ENCODE peak calls at places on chromosome 13, in ten cellular contexts. Z, Q, S, O, L, U, J, F, N and W are unnamed samples.

GRCh38 chr13:51364404-51365008 is 25.0 kb downstream of the SERPINE3 start:
- DNase-seq in L (no peak), Z (no peak), N (no peak), O (no peak), F (no peak), J (no peak), Q (no peak), S (peak; percentile 17), U (no peak), W (no peak)

GRCh38 chr13:102369303-102369702 is 32.5 kb downstream of the FGF14 start:
- DNase-seq in Z (no peak), S (no peak), F (no peak), O (no peak), Q (no peak), U (no peak), J (no peak), L (no peak), N (no peak), W (no peak)

GRCh38 chr13:83440465-83440864 is 441.8 kb downstream of the SLITRK1 start:
- DNase-seq in Q (no peak), S (no peak), U (no peak), L (no peak), N (no peak), F (no peak), Z (no peak), J (no peak), O (no peak), W (no peak)

GRCh38 chr13:80235559-80236296 is 105.2 kb downstream of the SPRY2 start:
- DNase-seq in Z (no peak), Q (no peak), J (no peak), L (no peak), S (no peak), N (no peak), F (no peak), O (no peak), U (no peak), W (no peak)

GRCh38 chr13:73339086-73339485 is 280.3 kb downstream of the KLF5 start:
- DNase-seq in O (no peak), S (no peak), Q (no peak), J (no peak), L (no peak), N (no peak), F (no peak), U (no peak), Z (no peak), W (no peak)

GRCh38 chr13:100798739-100799361 is 124.3 kb upstream of the TMTC4 start:
- DNase-seq in F (no peak), L (no peak), Z (no peak), N (no peak), Q (no peak), J (no peak), S (no peak), U (no peak), O (no peak), W (no peak)

GRCh38 chr13:50227356-50227755 is 212.1 kb downstream of the KCNRG start:
- DNase-seq in S (no peak), N (no peak), J (peak; percentile 24), Q (peak; percentile 52), Z (no peak), F (no peak), L (no peak), U (no peak), O (no peak), W (no peak)

GRCh38 chr13:113209336-113209879 is at the start of gene CUL4A:
- DNase-seq in U (peak; percentile 64), Z (peak; percentile 92), J (no peak), O (peak; percentile 94), S (no peak), N (peak; percentile 31), F (peak; percentile 70), L (peak; percentile 82), Q (peak; percentile 79), W (no peak)

GRCh38 chr13:90717451-90717936 is 630.0 kb upstream of the MIR17HG start:
- DNase-seq in F (no peak), N (no peak), J (peak; percentile 43), S (peak; percentile 17), Q (no peak), O (no peak), L (no peak), Z (no peak), U (no peak), W (no peak)

GRCh38 chr13:31424130-31424729 is 224.5 kb downstream of the B3GLCT start:
- DNase-seq in N (peak; percentile 73), L (peak; percentile 75), Q (peak; percentile 71), O (peak; percentile 60), U (peak; percentile 35), F (peak; percentile 52), J (peak; percentile 93), Z (peak; percentile 85), S (peak; percentile 37), W (peak; percentile 88)

GRCh38 chr13:60959427-60959826 is 456.2 kb downstream of the PCDH20 start:
- DNase-seq in U (no peak), J (no peak), O (no peak), Z (no peak), F (no peak), N (no peak), S (no peak), L (no peak), Q (no peak), W (no peak)

GRCh38 chr13:72820156-72820897 is 38.4 kb downstream of the PIBF1 start:
- DNase-seq in U (no peak), O (no peak), J (no peak), S (no peak), N (no peak), Q (no peak), F (no peak), Z (no peak), L (no peak), W (no peak)

GRCh38 chr13:33441015-33441414 is 155.5 kb upstream of the STARD13 start:
- DNase-seq in L (no peak), F (no peak), U (no peak), J (no peak), Q (no peak), Z (no peak), S (no peak), N (peak; percentile 31), O (peak; percentile 23), W (no peak)

GRCh38 chr13:63198076-63198475 is 1782.4 kb upstream of the PCDH20 start:
- DNase-seq in N (no peak), Q (no peak), J (no peak), L (no peak), S (no peak), F (no peak), O (no peak), U (no peak), Z (peak; percentile 77), W (no peak)

GRCh38 chr13:29535663-29536655 is 59.5 kb downstream of the SLC7A1 start:
- DNase-seq in U (no peak), Q (no peak), J (no peak), N (no peak), F (no peak), Z (no peak), S (no peak), L (no peak), O (no peak), W (no peak)

GRCh38 chr13:48161530-48162179 is 66.8 kb upstream of the MED4 start:
- DNase-seq in Z (peak; percentile 74), Q (no peak), F (peak; percentile 50), L (no peak), N (peak; percentile 83), S (no peak), U (no peak), J (no peak), O (no peak), W (no peak)

GRCh38 chr13:96671073-96671472 is 323.2 kb downstream of the OXGR1 start:
- DNase-seq in O (no peak), N (no peak), Z (no peak), J (no peak), Q (no peak), U (no peak), S (no peak), F (no peak), L (no peak), W (no peak)